ENCODE peak calls at places on chromosome 2, in ten cellular contexts. J is sigmoid colon, L is transverse colon, X is HepG2, Y is breast epithelium, E is GM12878, U is suprapubic skin, D is upper lobe of left lung, M is spleen, Q is K562. K is an unnamed sample. For H3K27me3, the result is how much of the 10 kb centered on the place peaks cover.

GRCh38 chr2:236584521-236585384 is 15.1 kb downstream of the ACKR3 start:
- DNase-seq in J (peak), L (no peak), X (no peak), Y (no peak), E (no peak), U (peak), D (peak), M (no peak), Q (no peak), K (peak)

GRCh38 chr2:49770919-49771318 is 616.6 kb upstream of the FSHR start:
- DNase-seq in J (no peak), L (peak), X (peak), Y (no peak), E (no peak), U (no peak), D (peak), M (no peak), Q (no peak), K (peak)

GRCh38 chr2:60527762-60528161 is 25.7 kb downstream of the BCL11A start:
- DNase-seq in J (no peak), L (no peak), X (no peak), Y (no peak), E (no peak), U (no peak), D (no peak), M (no peak), Q (no peak), K (no peak)

GRCh38 chr2:144995482-144995881 is 475.6 kb upstream of the ZEB2 start:
- DNase-seq in J (no peak), L (no peak), X (no peak), Y (no peak), E (no peak), U (no peak), D (no peak), M (no peak), Q (no peak), K (no peak)

GRCh38 chr2:11692966-11693521 is 23.0 kb upstream of the NTSR2 start:
- DNase-seq in J (peak), L (peak), X (peak), Y (no peak), E (no peak), U (peak), D (no peak), M (peak), Q (peak), K (peak)

GRCh38 chr2:191213333-191213732 is 31.9 kb upstream of the MYO1B start:
- DNase-seq in J (no peak), L (no peak), X (no peak), Y (no peak), E (no peak), U (no peak), D (no peak), M (no peak), Q (no peak), K (no peak)

GRCh38 chr2:28587526-28588230 is 91.8 kb downstream of the PLB1 start:
- DNase-seq in J (peak), L (no peak), X (no peak), Y (no peak), E (no peak), U (no peak), D (no peak), M (peak), Q (no peak), K (no peak)

GRCh38 chr2:239593965-239594771 is 193.3 kb upstream of the HDAC4 start:
- DNase-seq in J (peak), L (no peak), X (no peak), Y (peak), E (no peak), U (peak), D (peak), M (peak), Q (no peak), K (peak)

GRCh38 chr2:7795358-7796199 is 878.4 kb downstream of the RNF144A start:
- DNase-seq in J (no peak), L (no peak), X (no peak), Y (no peak), E (no peak), U (no peak), D (no peak), M (no peak), Q (no peak), K (no peak)

GRCh38 chr2:241702155-241702404 is 241 bp downstream of the ING5 start:
- DNase-seq in J (no peak), L (no peak), X (no peak), Y (no peak), E (peak), U (no peak), D (peak), M (no peak), Q (no peak), K (no peak)

GRCh38 chr2:145638675-145639074 is 1118.8 kb upstream of the ZEB2 start:
- DNase-seq in J (no peak), L (no peak), X (no peak), Y (no peak), E (no peak), U (no peak), D (no peak), M (no peak), Q (no peak), K (no peak)

GRCh38 chr2:215338883-215339679 is 27.2 kb downstream of the ATIC start:
- DNase-seq in J (no peak), L (no peak), X (no peak), Y (no peak), E (no peak), U (no peak), D (no peak), M (no peak), Q (no peak), K (no peak)

GRCh38 chr2:4499316-4499715 is 795.9 kb downstream of the DCDC2C start:
- DNase-seq in J (no peak), L (no peak), X (no peak), Y (no peak), E (no peak), U (no peak), D (no peak), M (no peak), Q (no peak), K (no peak)

GRCh38 chr2:237669628-237670351 is 42.4 kb downstream of the LRRFIP1 start:
- DNase-seq in J (peak), L (peak), X (peak), Y (no peak), E (peak), U (peak), D (no peak), M (peak), Q (no peak), K (no peak)

GRCh38 chr2:237141556-237141955 is 55.9 kb downstream of the COPS8 start:
- DNase-seq in J (no peak), L (no peak), X (no peak), Y (no peak), E (no peak), U (no peak), D (no peak), M (no peak), Q (no peak), K (no peak)

GRCh38 chr2:154370873-154371272 is 327.6 kb upstream of the KCNJ3 start:
- DNase-seq in J (no peak), L (no peak), X (no peak), Y (no peak), E (no peak), U (no peak), D (no peak), M (no peak), Q (no peak), K (no peak)

GRCh38 chr2:83584674-83585073 is 874.4 kb downstream of the SUCLG1 start:
- DNase-seq in J (no peak), L (no peak), X (no peak), Y (no peak), E (no peak), U (no peak), D (no peak), M (no peak), Q (no peak), K (no peak)

GRCh38 chr2:101111917-101112771 is 39.0 kb downstream of the TBC1D8 start:
- DNase-seq in J (peak), L (no peak), X (peak), Y (no peak), E (no peak), U (no peak), D (no peak), M (no peak), Q (no peak), K (no peak)

GRCh38 chr2:163934134-163934533 is 198.3 kb upstream of the FIGN start:
- DNase-seq in J (no peak), L (no peak), X (no peak), Y (no peak), E (no peak), U (no peak), D (no peak), M (no peak), Q (no peak), K (no peak)

GRCh38 chr2:16136461-16137035 is 196.2 kb downstream of the MYCN start:
- DNase-seq in J (no peak), L (no peak), X (no peak), Y (no peak), E (no peak), U (no peak), D (no peak), M (no peak), Q (no peak), K (no peak)

GRCh38 chr2:163708265-163708664 is 27.5 kb downstream of the FIGN start:
- DNase-seq in J (no peak), L (no peak), X (no peak), Y (no peak), E (no peak), U (no peak), D (no peak), M (no peak), Q (no peak), K (no peak)

GRCh38 chr2:66528974-66529724 is 94.2 kb downstream of the MEIS1 start:
- DNase-seq in J (no peak), L (no peak), X (peak), Y (no peak), E (no peak), U (no peak), D (no peak), M (no peak), Q (no peak), K (no peak)
- TF ChIP-seq POLR2AphosphoS5 in J (peak), L (no peak), X (no peak), Y (no peak), E (no peak), U (no peak), D (no peak), M (no peak), Q (no peak), K (no peak)

GRCh38 chr2:131641414-131642206 is 113.9 kb downstream of the CCDC74A start:
- DNase-seq in J (no peak), L (no peak), X (no peak), Y (no peak), E (no peak), U (no peak), D (no peak), M (no peak), Q (peak), K (no peak)

GRCh38 chr2:131646669-131647297 is 119.1 kb downstream of the CCDC74A start:
- DNase-seq in J (no peak), L (no peak), X (no peak), Y (no peak), E (no peak), U (no peak), D (peak), M (no peak), Q (no peak), K (no peak)

GRCh38 chr2:131645177-131645765 is 117.6 kb downstream of the CCDC74A start:
- DNase-seq in J (no peak), L (no peak), X (no peak), Y (no peak), E (no peak), U (no peak), D (no peak), M (no peak), Q (no peak), K (no peak)
- H3K27me3 ChIP-seq in J (under half), L (under half), X (under half), Y (under half), E (under half), U (under half), D (under half), M (under half), Q (under half), K (under half)

GRCh38 chr2:37634914-37635358 is 36.5 kb downstream of the CDC42EP3 start:
- DNase-seq in J (no peak), L (no peak), X (no peak), Y (no peak), E (no peak), U (no peak), D (no peak), M (no peak), Q (no peak), K (no peak)

GRCh38 chr2:37633234-37633633 is 38.2 kb downstream of the CDC42EP3 start:
- DNase-seq in J (no peak), L (no peak), X (no peak), Y (no peak), E (no peak), U (no peak), D (no peak), M (no peak), Q (no peak), K (no peak)

GRCh38 chr2:37635359-37636208 is 35.9 kb downstream of the CDC42EP3 start:
- DNase-seq in J (no peak), L (peak), X (no peak), Y (no peak), E (peak), U (no peak), D (no peak), M (peak), Q (no peak), K (no peak)

GRCh38 chr2:37632310-37632709 is 39.1 kb downstream of the CDC42EP3 start:
- DNase-seq in J (no peak), L (no peak), X (no peak), Y (no peak), E (no peak), U (no peak), D (no peak), M (no peak), Q (no peak), K (no peak)

GRCh38 chr2:37633838-37634237 is 37.6 kb downstream of the CDC42EP3 start:
- DNase-seq in J (no peak), L (no peak), X (no peak), Y (no peak), E (no peak), U (no peak), D (no peak), M (no peak), Q (no peak), K (no peak)
- TF ChIP-seq POLR2AphosphoS5 in J (no peak), L (no peak), X (no peak), Y (no peak), E (peak), U (no peak), D (no peak), M (no peak), Q (no peak), K (no peak)

DNA sequence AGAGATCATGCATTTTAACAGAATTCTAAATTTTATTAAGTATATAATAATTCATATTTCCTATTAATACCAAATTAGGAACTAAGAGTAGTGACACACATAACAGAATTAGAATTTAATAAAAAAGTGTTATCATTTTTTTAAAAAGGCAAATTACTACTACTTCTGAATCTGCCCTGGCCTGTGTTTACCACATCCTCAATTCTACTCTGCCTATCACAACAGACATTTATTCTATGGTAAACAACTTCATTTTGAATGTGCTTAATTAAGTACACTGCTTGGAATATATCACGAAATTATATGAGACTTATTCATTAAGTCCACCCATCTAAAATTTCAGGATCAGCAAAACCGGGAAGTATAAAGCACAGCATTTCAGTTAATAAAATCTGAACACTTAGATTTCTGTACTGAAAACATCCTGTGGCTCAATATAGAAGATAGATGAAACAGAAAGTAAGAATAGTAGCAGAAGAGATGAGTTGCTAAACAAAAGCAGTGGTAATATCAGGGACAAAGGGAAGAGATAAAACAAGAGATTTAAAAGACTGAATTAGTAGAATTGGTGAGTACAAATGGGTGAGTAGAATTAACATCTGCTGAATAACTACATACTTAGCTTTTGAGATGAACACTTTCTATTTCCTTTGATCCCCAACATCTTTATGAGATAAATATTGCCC is 3.7 kb downstream of the SMC6 start:
- DNase-seq in J (no peak), L (no peak), X (no peak), Y (no peak), E (no peak), U (no peak), D (no peak), M (no peak), Q (no peak), K (no peak)
- H3K27me3 ChIP-seq in J (under half), L (under half), X (under half), Y (under half), E (under half), U (under half), D (under half), M (under half), Q (under half), K (under half)

DNA sequence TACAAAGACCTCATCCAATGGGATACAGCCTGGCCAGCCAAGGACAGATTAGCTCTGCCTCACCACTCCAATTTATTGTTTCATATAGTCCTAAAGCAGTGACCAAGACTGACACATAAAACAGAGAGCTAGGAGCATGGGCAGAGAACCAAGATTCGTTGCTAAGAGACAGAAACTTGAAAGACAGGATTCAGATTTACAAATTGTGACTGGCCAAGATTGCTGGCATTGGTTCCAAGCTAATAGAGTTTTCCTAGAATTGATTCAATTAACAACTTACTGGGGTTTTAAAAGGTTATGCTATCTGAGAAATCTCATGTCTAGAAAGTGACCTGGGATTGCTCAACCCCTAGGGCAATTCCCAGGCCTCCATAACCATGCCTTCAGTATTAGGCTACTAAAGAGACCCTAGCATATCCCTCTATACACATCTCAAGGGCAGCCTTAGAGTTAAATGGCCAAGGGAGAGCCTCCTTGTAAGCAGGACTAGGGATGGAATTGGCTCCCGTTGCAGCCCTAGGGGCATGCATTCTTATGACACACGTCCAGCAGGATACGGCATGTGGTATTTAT is 75.6 kb downstream of the ICOS start:
- DNase-seq in J (no peak), L (peak), X (no peak), Y (peak), E (no peak), U (no peak), D (no peak), M (no peak), Q (no peak), K (peak)
- TF ChIP-seq POLR2AphosphoS5 in J (no peak), L (no peak), X (no peak), Y (no peak), E (no peak), U (no peak), D (no peak), M (no peak), Q (no peak), K (peak)

K was measured in stomach.